ENCODE peak calls at places on chromosomes 12 and 14, in five cellular contexts. E, P, L, N and S are unnamed samples.
A peak's percentile ranks its signal among the peaks of the same experiment; 100 is the strongest.

GRCh38 chr12:31752450-31752849 is 23.6 kb upstream of the AMN1 start:
- DNase-seq in E (no peak), P (no peak), L (no peak), N (no peak), S (no peak)

GRCh38 chr12:118850244-118850825 is 131.0 kb upstream of the SRRM4 start:
- DNase-seq in E (peak; percentile 86), P (peak; percentile 39), L (no peak), N (peak; percentile 53), S (no peak)

GRCh38 chr14:78758333-78758732 is 588.2 kb downstream of the NRXN3 start:
- DNase-seq in E (no peak), P (peak; percentile 38), L (peak; percentile 17), N (no peak), S (peak; percentile 3)

GRCh38 chr12:3977621-3978020 is 104.4 kb upstream of the PARP11 start:
- DNase-seq in E (peak; percentile 8), P (no peak), L (no peak), N (no peak), S (no peak)

GRCh38 chr12:93127582-93128331 is 198.7 kb upstream of the EEA1 start:
- DNase-seq in E (peak; percentile 55), P (no peak), L (peak; percentile 92), N (no peak), S (peak; percentile 86)

GRCh38 chr12:118520428-118520827 is 144.1 kb downstream of the SUDS3 start:
- DNase-seq in E (no peak), P (no peak), L (no peak), N (no peak), S (no peak)

GRCh38 chr14:98633380-98633779 is 638.6 kb downstream of the BCL11B start:
- DNase-seq in E (no peak), P (no peak), L (no peak), N (no peak), S (no peak)

GRCh38 chr12:30908389-30909087 is 18.0 kb upstream of the TSPAN11 start:
- DNase-seq in E (no peak), P (no peak), L (peak; percentile 45), N (no peak), S (peak; percentile 69)

GRCh38 chr14:79630561-79630960 is 580.7 kb downstream of the DIO2 start:
- DNase-seq in E (no peak), P (no peak), L (no peak), N (no peak), S (no peak)

GRCh38 chr12:101047652-101048051 is 162.4 kb downstream of the SLC5A8 start:
- DNase-seq in E (no peak), P (no peak), L (no peak), N (no peak), S (no peak)

GRCh38 chr12:62288328-62288727 is 28.1 kb downstream of the USP15 start:
- DNase-seq in E (no peak), P (no peak), L (no peak), N (no peak), S (no peak)

GRCh38 chr12:52147367-52147972 is 44.3 kb downstream of the KRT80 start:
- DNase-seq in E (peak; percentile 60), P (no peak), L (peak; percentile 99), N (no peak), S (peak; percentile 97)

GRCh38 chr12:27257104-27257848 is 13.2 kb downstream of the STK38L start:
- DNase-seq in E (no peak), P (no peak), L (peak; percentile 24), N (no peak), S (no peak)

GRCh38 chr12:109951136-109951535 is 45.0 kb downstream of the GIT2 start:
- DNase-seq in E (no peak), P (no peak), L (peak; percentile 96), N (no peak), S (peak; percentile 75)

GRCh38 chr12:12032260-12032761 is 38.4 kb upstream of the BCL2L14 start:
- DNase-seq in E (no peak), P (no peak), L (no peak), N (no peak), S (no peak)

GRCh38 chr12:49264466-49264872 is 413 bp upstream of the TUBA1C start:
- DNase-seq in E (no peak), P (no peak), L (no peak), N (no peak), S (no peak)

GRCh38 chr14:39432619-39433451 is 602 bp upstream of the FBXO33 start:
- DNase-seq in E (peak; percentile 88), P (peak; percentile 82), L (peak; percentile 65), N (peak; percentile 33), S (peak; percentile 81)

GRCh38 chr14:100586520-100587247 is 533 bp downstream of the BEGAIN start:
- DNase-seq in E (no peak), P (no peak), L (no peak), N (no peak), S (no peak)

GRCh38 chr12:130826151-130826801 is 12.8 kb downstream of the STX2 start:
- DNase-seq in E (peak; percentile 92), P (no peak), L (peak; percentile 69), N (peak; percentile 67), S (peak; percentile 37)

GRCh38 chr12:31702047-31702446 is 26.8 kb downstream of the AMN1 start:
- DNase-seq in E (peak; percentile 45), P (no peak), L (peak; percentile 10), N (no peak), S (peak; percentile 36)

GRCh38 chr12:78096909-78097597 is 266.4 kb downstream of the NAV3 start:
- DNase-seq in E (no peak), P (no peak), L (peak; percentile 69), N (no peak), S (peak; percentile 47)

GRCh38 chr12:51077930-51078329 is 5.5 kb downstream of the CSRNP2 start:
- DNase-seq in E (no peak), P (no peak), L (peak; percentile 46), N (no peak), S (peak; percentile 38)

DNA sequence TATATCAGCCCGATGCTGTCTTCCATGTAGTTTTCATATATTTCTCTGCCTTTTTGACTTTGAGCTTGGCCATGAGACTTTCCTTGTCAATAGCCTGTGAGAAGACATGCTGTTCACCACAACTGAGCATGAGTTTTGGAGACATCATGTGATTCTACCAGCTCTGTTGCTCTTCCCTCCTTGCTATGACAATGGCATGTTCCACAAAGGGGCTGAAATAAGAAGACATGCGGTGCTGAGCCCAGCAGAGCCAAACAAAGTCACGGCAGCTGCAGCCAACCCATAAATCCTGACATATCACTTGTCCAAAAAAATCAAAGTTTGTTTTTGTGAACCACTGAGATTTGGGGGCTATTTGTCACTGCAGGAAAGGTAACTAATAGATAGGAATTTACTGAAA is 343.4 kb upstream of the KITLG start:
- DNase-seq in E (no peak), P (no peak), L (no peak), N (no peak), S (no peak)
- H2BK15ac ChIP-seq in E (no peak overlapping the region), P (no peak overlapping the region), L (peak overlapping the region; percentile 81), N (no peak overlapping the region), S (no peak overlapping the region)

DNA sequence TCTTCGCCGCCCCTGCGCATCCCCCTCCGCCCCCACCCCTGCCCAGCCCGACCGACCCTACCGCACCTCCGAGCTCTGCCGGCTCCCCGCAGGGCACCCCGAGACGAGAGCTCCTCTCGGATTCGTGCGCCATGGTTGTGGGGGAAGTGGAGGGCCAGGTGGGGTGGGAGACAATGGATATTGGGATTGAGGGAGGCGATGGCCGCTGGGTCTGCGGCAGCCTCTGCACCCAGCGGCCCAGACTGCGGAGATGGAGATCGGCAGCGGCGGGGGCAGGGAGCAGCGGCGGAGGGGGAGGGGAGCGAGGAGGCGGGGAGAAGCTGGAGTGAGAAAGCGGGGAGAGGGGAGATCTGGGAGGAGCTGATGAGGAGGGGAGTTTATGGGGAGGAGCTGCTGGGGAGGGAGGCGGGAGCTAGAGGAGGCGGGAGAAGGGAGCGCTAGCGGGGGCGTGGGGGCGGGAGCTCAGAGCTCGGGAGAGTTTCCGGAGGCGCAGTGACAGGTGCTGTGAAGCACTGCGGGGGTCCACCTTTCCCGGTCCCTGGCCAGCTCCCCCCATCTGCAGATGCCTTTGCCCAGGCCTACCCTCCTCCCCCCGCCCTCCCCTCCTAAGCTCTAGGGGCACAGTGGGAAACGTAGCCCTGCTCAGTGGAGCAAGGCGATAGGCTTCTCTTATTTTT is at the start of gene SALL2:
- DNase-seq in E (peak; percentile 99), P (peak; percentile 92), L (peak; percentile 68), N (peak; percentile 97), S (peak; percentile 74)
- H2BK15ac ChIP-seq in E (no peak within 1 kb of the TSS), P (peak within 1 kb of the TSS; percentile 15), L (no peak within 1 kb of the TSS), N (peak within 1 kb of the TSS; percentile 67), S (no peak within 1 kb of the TSS)

DNA sequence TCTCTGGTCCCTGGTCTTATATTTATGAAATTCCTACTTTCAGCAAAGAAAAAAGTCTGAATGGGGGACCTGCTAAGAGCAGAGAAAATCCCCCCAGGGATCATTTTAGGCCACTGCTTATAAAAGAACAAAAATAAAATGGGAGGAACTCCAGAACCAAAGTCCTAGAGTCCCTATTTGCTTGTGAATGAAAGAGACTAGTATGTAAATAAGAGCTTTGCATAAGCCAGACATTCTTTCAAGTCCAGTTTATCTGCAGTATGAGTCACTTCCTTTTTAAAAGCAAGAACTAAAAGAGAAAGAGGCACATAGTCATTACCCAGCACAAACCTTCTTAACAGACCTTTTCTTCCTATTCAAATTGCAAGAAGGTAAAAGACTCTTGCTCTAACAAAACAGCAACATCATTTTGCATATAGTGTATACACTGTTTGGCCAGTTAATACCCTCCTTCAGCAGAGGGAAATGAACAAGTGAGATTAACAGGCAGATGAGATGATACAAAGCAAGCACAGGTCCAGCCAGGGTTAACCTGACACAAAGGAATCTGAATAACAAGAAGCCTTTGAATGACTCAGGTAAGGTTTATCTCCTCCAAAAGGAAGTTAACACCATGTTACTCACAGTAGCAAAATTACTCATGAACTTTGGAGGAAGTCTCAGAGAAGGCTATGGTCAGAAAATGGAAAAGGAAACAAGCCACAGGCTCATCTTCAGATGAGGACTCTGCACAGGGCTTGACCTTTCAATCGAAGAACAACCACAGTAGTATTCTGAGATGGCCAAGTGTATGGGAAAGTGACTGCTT is 87.3 kb downstream of the PHLDA1 start:
- DNase-seq in E (peak; percentile 62), P (no peak), L (peak; percentile 95), N (peak; percentile 38), S (peak; percentile 95)
- H2BK15ac ChIP-seq in E (no peak overlapping the region), P (no peak overlapping the region), L (peak overlapping the region; percentile 96), N (no peak overlapping the region), S (no peak overlapping the region)

GRCh38 chr12:57085999-57086950 is 2.6 kb upstream of the NAB2 start:
- DNase-seq in E (peak; percentile 87), P (peak; percentile 75), L (peak; percentile 83), N (no peak), S (peak; percentile 89)

GRCh38 chr12:57089259-57090245 is 638 bp downstream of the NAB2 start:
- DNase-seq in E (no peak), P (no peak), L (peak; percentile 51), N (no peak), S (peak; percentile 85)

GRCh38 chr12:57087689-57088441 is 1.0 kb upstream of the NAB2 start:
- DNase-seq in E (peak; percentile 98), P (peak; percentile 94), L (peak; percentile 98), N (no peak), S (peak; percentile 99)

GRCh38 chr12:57088442-57089258 is at the start of gene NAB2:
- DNase-seq in E (peak; percentile 97), P (peak; percentile 91), L (peak; percentile 97), N (no peak), S (peak; percentile 99)

DNA sequence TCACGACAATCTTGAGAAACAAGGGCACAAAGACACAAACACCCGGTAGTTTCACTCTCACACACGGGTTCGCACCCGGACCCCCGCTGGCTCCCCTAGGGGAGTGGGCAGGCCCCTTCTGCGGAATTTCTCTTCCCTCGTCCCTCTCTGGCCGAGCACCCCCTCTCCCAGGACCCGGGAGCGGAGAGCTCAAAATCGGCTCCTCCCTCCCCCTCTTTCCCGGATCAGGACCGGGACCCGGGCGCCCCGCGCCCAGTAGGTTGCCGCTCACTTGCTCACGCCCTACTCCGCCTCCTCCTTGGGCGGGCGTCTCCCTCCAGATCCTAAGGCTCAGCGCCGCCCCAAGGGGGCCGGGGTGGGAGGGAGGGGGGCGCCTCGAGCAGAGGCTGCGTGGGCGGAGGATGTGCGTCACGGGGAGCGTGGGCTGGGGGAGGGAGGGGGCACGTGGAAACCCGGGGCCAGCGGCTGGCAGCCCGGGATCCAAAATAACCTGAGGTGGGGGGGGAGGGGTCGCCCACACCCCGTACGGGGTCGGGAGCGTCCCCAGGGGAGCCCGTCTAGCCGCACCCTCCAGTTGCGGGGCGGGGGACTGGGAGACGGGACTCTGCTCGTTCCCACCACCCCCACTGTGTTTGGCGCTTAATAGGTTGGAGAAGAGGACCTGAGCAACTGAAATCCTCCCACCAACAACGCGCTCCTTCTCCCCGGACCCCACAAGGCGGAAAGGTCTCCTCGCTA is 1.8 kb upstream of the NAB2 start:
- DNase-seq in E (peak; percentile 87), P (peak; percentile 78), L (peak; percentile 93), N (no peak), S (peak; percentile 93)
- H2BK15ac ChIP-seq in E (no peak overlapping the region), P (no peak overlapping the region), L (peak overlapping the region; percentile 99), N (no peak overlapping the region), S (peak overlapping the region; percentile 92)